ENCODE peak calls at places on chromosomes 7 and 10, in five cellular contexts. One of them, this sample, is unnamed.

GRCh38 chr7:144784943-144785342 is 50.9 kb downstream of the TPK1 start:
- DNase-seq in IMR-90: no peak
- DNase-seq in colonic mucosa: no peak
- DNase-seq in AG04450: no peak
- DNase-seq in tibial artery: peak; percentile 53
- DNase-seq in this sample: no peak

GRCh38 chr7:157909370-157909769 is 572.6 kb downstream of the DNAJB6 start:
- DNase-seq in AG04450: no peak
- DNase-seq in IMR-90: no peak
- DNase-seq in colonic mucosa: no peak
- DNase-seq in tibial artery: no peak
- DNase-seq in this sample: no peak

GRCh38 chr7:20280475-20281351 is 50.0 kb upstream of the ITGB8 start:
- DNase-seq in AG04450: peak; percentile 51
- DNase-seq in colonic mucosa: no peak
- DNase-seq in tibial artery: no peak
- DNase-seq in IMR-90: peak; percentile 88
- DNase-seq in this sample: no peak

GRCh38 chr7:68550027-68550426 is 1048.2 kb upstream of the AUTS2 start:
- DNase-seq in tibial artery: no peak
- DNase-seq in AG04450: no peak
- DNase-seq in colonic mucosa: no peak
- DNase-seq in IMR-90: no peak
- DNase-seq in this sample: no peak

GRCh38 chr7:98404840-98405239 is 4.0 kb upstream of the BAIAP2L1 start:
- DNase-seq in colonic mucosa: no peak
- DNase-seq in IMR-90: no peak
- DNase-seq in AG04450: no peak
- DNase-seq in tibial artery: no peak
- DNase-seq in this sample: no peak

GRCh38 chr7:41570766-41571165 is 132.1 kb downstream of the INHBA start:
- DNase-seq in tibial artery: no peak
- DNase-seq in AG04450: no peak
- DNase-seq in colonic mucosa: no peak
- DNase-seq in IMR-90: no peak
- DNase-seq in this sample: no peak

GRCh38 chr10:102231357-102232318 is 5.5 kb downstream of the ELOVL3 start:
- DNase-seq in IMR-90: no peak
- DNase-seq in tibial artery: no peak
- DNase-seq in colonic mucosa: peak; percentile 68
- DNase-seq in AG04450: no peak
- DNase-seq in this sample: peak; percentile 51

GRCh38 chr7:129110575-129111376 is 33.7 kb upstream of the TSPAN33 start:
- DNase-seq in colonic mucosa: no peak
- DNase-seq in IMR-90: no peak
- DNase-seq in AG04450: no peak
- DNase-seq in tibial artery: no peak
- DNase-seq in this sample: peak; percentile 92

GRCh38 chr7:29488977-29489376 is 74.7 kb upstream of the PRR15 start:
- DNase-seq in IMR-90: peak; percentile 24
- DNase-seq in tibial artery: no peak
- DNase-seq in colonic mucosa: no peak
- DNase-seq in AG04450: no peak
- DNase-seq in this sample: no peak

GRCh38 chr7:92614586-92615237 is 24.5 kb upstream of the FAM133B start:
- DNase-seq in colonic mucosa: no peak
- DNase-seq in IMR-90: peak; percentile 54
- DNase-seq in tibial artery: no peak
- DNase-seq in AG04450: no peak
- DNase-seq in this sample: peak; percentile 38

GRCh38 chr10:17912764-17913163 is 39.0 kb upstream of the SLC39A12 start:
- DNase-seq in colonic mucosa: no peak
- DNase-seq in AG04450: no peak
- DNase-seq in IMR-90: no peak
- DNase-seq in tibial artery: no peak
- DNase-seq in this sample: no peak

GRCh38 chr10:114180937-114181336 is 1.8 kb downstream of the TDRD1 start:
- DNase-seq in AG04450: no peak
- DNase-seq in colonic mucosa: no peak
- DNase-seq in tibial artery: no peak
- DNase-seq in IMR-90: no peak
- DNase-seq in this sample: no peak
- H3K27ac ChIP-seq in AG04450: no peak overlapping the region
- H3K27ac ChIP-seq in colonic mucosa: no peak overlapping the region
- H3K27ac ChIP-seq in tibial artery: no peak overlapping the region
- H3K27ac ChIP-seq in IMR-90: no peak overlapping the region
- H3K27ac ChIP-seq in this sample: no peak overlapping the region

GRCh38 chr10:124639206-124639605 is 105.0 kb downstream of the FAM53B start:
- DNase-seq in colonic mucosa: no peak
- DNase-seq in IMR-90: no peak
- DNase-seq in AG04450: no peak
- DNase-seq in tibial artery: no peak
- DNase-seq in this sample: no peak
- H3K27ac ChIP-seq in colonic mucosa: no peak overlapping the region
- H3K27ac ChIP-seq in IMR-90: no peak overlapping the region
- H3K27ac ChIP-seq in AG04450: no peak overlapping the region
- H3K27ac ChIP-seq in tibial artery: no peak overlapping the region
- H3K27ac ChIP-seq in this sample: no peak overlapping the region

DNA sequence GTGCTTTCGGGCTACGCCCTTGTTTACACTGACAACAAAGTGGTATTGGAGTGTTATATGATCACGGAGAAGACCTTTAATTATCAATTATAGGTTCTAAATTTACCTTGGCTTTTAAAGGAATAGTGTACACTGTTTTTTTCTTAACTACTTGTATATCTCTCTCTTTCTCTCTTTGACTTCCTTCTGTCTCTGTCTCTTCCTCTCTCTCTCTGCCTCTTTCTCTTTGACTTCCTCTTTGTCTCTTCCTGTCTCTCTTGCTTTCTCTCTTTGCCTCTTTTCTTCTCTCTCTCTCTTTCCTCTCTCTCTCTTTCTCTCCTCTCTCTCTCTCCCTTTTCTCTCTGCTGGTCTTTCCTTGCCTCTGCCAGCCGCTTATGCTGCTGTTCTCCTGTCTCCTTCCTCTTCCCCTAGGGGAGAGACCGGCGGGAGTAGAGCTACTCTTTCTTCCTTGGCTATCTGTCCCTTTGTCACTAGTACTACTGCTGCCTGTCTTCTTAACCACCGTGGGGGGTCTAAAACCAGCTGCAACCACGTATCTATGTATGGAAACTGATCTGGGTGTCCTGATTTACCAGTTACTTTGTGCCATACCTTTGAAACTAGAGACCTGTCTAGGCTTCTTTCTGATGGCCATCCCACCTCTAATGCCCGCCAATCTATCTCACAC is 36.9 kb upstream of the GSDME start:
- DNase-seq in AG04450: no peak
- DNase-seq in IMR-90: no peak
- DNase-seq in colonic mucosa: no peak
- DNase-seq in tibial artery: no peak
- DNase-seq in this sample: no peak
- H3K27ac ChIP-seq in AG04450: no peak overlapping the region
- H3K27ac ChIP-seq in IMR-90: no peak overlapping the region
- H3K27ac ChIP-seq in colonic mucosa: no peak overlapping the region
- H3K27ac ChIP-seq in tibial artery: no peak overlapping the region
- H3K27ac ChIP-seq in this sample: no peak overlapping the region

DNA sequence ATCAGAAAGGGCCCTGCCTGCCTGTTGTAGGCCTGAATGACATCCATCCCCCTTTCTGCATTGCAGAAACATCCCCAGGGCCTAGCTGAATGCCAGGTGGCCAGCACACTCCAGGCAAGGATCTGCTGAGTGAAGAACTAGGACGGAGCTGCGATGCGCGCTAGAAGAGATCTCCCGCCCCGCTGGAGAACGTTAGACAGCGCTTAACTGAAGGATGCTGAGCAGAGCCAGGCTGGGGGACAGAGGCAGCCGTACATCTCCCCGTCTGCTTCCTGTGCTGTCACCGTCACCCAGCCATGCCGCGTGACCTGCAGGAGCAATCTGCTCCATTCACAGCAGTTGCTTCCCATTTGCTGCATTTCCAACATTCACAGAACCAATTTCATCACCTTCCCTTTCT is 73.3 kb downstream of the FAM53B start:
- DNase-seq in tibial artery: no peak
- DNase-seq in AG04450: no peak
- DNase-seq in colonic mucosa: no peak
- DNase-seq in IMR-90: no peak
- DNase-seq in this sample: no peak
- H3K27ac ChIP-seq in tibial artery: no peak overlapping the region
- H3K27ac ChIP-seq in AG04450: peak overlapping the region; percentile 21
- H3K27ac ChIP-seq in colonic mucosa: peak overlapping the region; percentile 19
- H3K27ac ChIP-seq in IMR-90: no peak overlapping the region
- H3K27ac ChIP-seq in this sample: no peak overlapping the region

GRCh38 chr10:68096913-68097509 is 12.3 kb upstream of the MYPN start:
- DNase-seq in colonic mucosa: peak; percentile 75
- DNase-seq in AG04450: no peak
- DNase-seq in IMR-90: peak; percentile 95
- DNase-seq in tibial artery: no peak
- DNase-seq in this sample: no peak

GRCh38 chr10:68099736-68100135 is 9.6 kb upstream of the MYPN start:
- DNase-seq in IMR-90: peak; percentile 89
- DNase-seq in colonic mucosa: no peak
- DNase-seq in tibial artery: no peak
- DNase-seq in AG04450: no peak
- DNase-seq in this sample: no peak

GRCh38 chr10:68090586-68090985 is 15.5 kb upstream of the HERC4 start:
- DNase-seq in tibial artery: no peak
- DNase-seq in IMR-90: no peak
- DNase-seq in AG04450: no peak
- DNase-seq in colonic mucosa: no peak
- DNase-seq in this sample: no peak

GRCh38 chr10:68101066-68101465 is 8.2 kb upstream of the MYPN start:
- DNase-seq in colonic mucosa: no peak
- DNase-seq in AG04450: no peak
- DNase-seq in IMR-90: no peak
- DNase-seq in tibial artery: no peak
- DNase-seq in this sample: no peak

GRCh38 chr10:68095176-68095575 is 14.1 kb upstream of the MYPN start:
- DNase-seq in colonic mucosa: no peak
- DNase-seq in tibial artery: no peak
- DNase-seq in IMR-90: peak; percentile 78
- DNase-seq in AG04450: no peak
- DNase-seq in this sample: no peak
- H3K27ac ChIP-seq in colonic mucosa: no peak overlapping the region
- H3K27ac ChIP-seq in tibial artery: no peak overlapping the region
- H3K27ac ChIP-seq in IMR-90: peak overlapping the region; percentile 90
- H3K27ac ChIP-seq in AG04450: peak overlapping the region; percentile 69
- H3K27ac ChIP-seq in this sample: no peak overlapping the region

GRCh38 chr7:7098280-7098818 is 84.0 kb upstream of the C1GALT1 start:
- DNase-seq in AG04450: no peak
- DNase-seq in tibial artery: no peak
- DNase-seq in colonic mucosa: no peak
- DNase-seq in IMR-90: no peak
- DNase-seq in this sample: no peak
- H3K27ac ChIP-seq in AG04450: no peak overlapping the region
- H3K27ac ChIP-seq in tibial artery: no peak overlapping the region
- H3K27ac ChIP-seq in colonic mucosa: no peak overlapping the region
- H3K27ac ChIP-seq in IMR-90: no peak overlapping the region
- H3K27ac ChIP-seq in this sample: no peak overlapping the region

GRCh38 chr7:142602183-142602582 is 147.1 kb upstream of the PRSS1 start:
- DNase-seq in tibial artery: no peak
- DNase-seq in colonic mucosa: no peak
- DNase-seq in IMR-90: no peak
- DNase-seq in AG04450: no peak
- DNase-seq in this sample: no peak
- H3K27ac ChIP-seq in tibial artery: no peak overlapping the region
- H3K27ac ChIP-seq in colonic mucosa: no peak overlapping the region
- H3K27ac ChIP-seq in IMR-90: no peak overlapping the region
- H3K27ac ChIP-seq in AG04450: no peak overlapping the region
- H3K27ac ChIP-seq in this sample: no peak overlapping the region

GRCh38 chr7:101527844-101528667 is 101.0 kb downstream of the MYL10 start:
- DNase-seq in colonic mucosa: no peak
- DNase-seq in tibial artery: no peak
- DNase-seq in AG04450: peak; percentile 24
- DNase-seq in IMR-90: peak; percentile 69
- DNase-seq in this sample: no peak
- H3K27ac ChIP-seq in colonic mucosa: no peak overlapping the region
- H3K27ac ChIP-seq in tibial artery: no peak overlapping the region
- H3K27ac ChIP-seq in AG04450: peak overlapping the region; percentile 61
- H3K27ac ChIP-seq in IMR-90: peak overlapping the region; percentile 79
- H3K27ac ChIP-seq in this sample: no peak overlapping the region

GRCh38 chr10:89348458-89348857 is 20.7 kb downstream of the IFIT3 start:
- DNase-seq in tibial artery: no peak
- DNase-seq in colonic mucosa: no peak
- DNase-seq in AG04450: no peak
- DNase-seq in IMR-90: no peak
- DNase-seq in this sample: no peak
- H3K27ac ChIP-seq in tibial artery: peak overlapping the region; percentile 85
- H3K27ac ChIP-seq in colonic mucosa: no peak overlapping the region
- H3K27ac ChIP-seq in AG04450: no peak overlapping the region
- H3K27ac ChIP-seq in IMR-90: no peak overlapping the region
- H3K27ac ChIP-seq in this sample: no peak overlapping the region

GRCh38 chr10:71741671-71742070 is 22.1 kb upstream of the C10orf105 start:
- DNase-seq in tibial artery: no peak
- DNase-seq in IMR-90: no peak
- DNase-seq in AG04450: no peak
- DNase-seq in colonic mucosa: no peak
- DNase-seq in this sample: no peak
- H3K27ac ChIP-seq in tibial artery: no peak overlapping the region
- H3K27ac ChIP-seq in IMR-90: no peak overlapping the region
- H3K27ac ChIP-seq in AG04450: no peak overlapping the region
- H3K27ac ChIP-seq in colonic mucosa: no peak overlapping the region
- H3K27ac ChIP-seq in this sample: no peak overlapping the region

This sample was measured in WERI-Rb-1.